ENCODE peak calls at places on chromosomes 6 and 20, in eight cellular contexts. N is fibroblast of lung, T is IMR-90, U is MM.1S, B is cardiac fibroblast, W is DND-41, F is foreskin fibroblast, G is left lung. Z is an unnamed sample.

GRCh38 chr20:59836768-59837167 is 96.7 kb downstream of the SYCP2 start:
- DNase-seq in N (no peak), T (no peak), U (no peak), B (no peak), W (no peak), F (no peak), G (no peak), Z (no peak)

GRCh38 chr20:5002077-5002413 is 735 bp upstream of the SLC23A2 start:
- DNase-seq in N (no peak), T (no peak), U (peak; percentile 27), B (no peak), W (no peak), F (no peak), G (no peak), Z (no peak)

GRCh38 chr6:50264995-50265571 is 215.4 kb upstream of the DEFB112 start:
- DNase-seq in N (peak; percentile 38), T (no peak), U (peak; percentile 36), B (no peak), W (no peak), F (peak; percentile 3), G (no peak), Z (no peak)

GRCh38 chr6:56346958-56347357 is 99.6 kb upstream of the COL21A1 start:
- DNase-seq in N (no peak), T (no peak), U (no peak), B (no peak), W (no peak), F (peak; percentile 16), G (no peak), Z (no peak)

GRCh38 chr6:51663525-51663924 is 423.9 kb downstream of the PKHD1 start:
- DNase-seq in N (no peak), T (no peak), U (no peak), B (no peak), W (no peak), F (no peak), G (no peak), Z (no peak)

GRCh38 chr6:22106445-22106844 is 190.4 kb downstream of the PRL start:
- DNase-seq in N (no peak), T (no peak), U (no peak), B (no peak), W (no peak), F (no peak), G (no peak), Z (no peak)

GRCh38 chr6:101758338-101758737 is 364.8 kb downstream of the GRIK2 start:
- DNase-seq in N (no peak), T (no peak), U (no peak), B (no peak), W (no peak), F (peak; percentile 18), G (no peak), Z (no peak)

GRCh38 chr20:10897341-10897740 is 223.5 kb upstream of the JAG1 start:
- DNase-seq in N (no peak), T (no peak), U (no peak), B (no peak), W (no peak), F (no peak), G (no peak), Z (no peak)

GRCh38 chr6:126720326-126720725 is 380.4 kb downstream of the CENPW start:
- DNase-seq in N (peak; percentile 68), T (peak; percentile 52), U (peak; percentile 54), B (no peak), W (no peak), F (peak; percentile 48), G (no peak), Z (no peak)

GRCh38 chr20:6265204-6265904 is 142.5 kb upstream of the FERMT1 start:
- DNase-seq in N (peak; percentile 89), T (peak; percentile 73), U (peak; percentile 76), B (peak; percentile 86), W (no peak), F (peak; percentile 35), G (no peak), Z (no peak)

GRCh38 chr20:41248371-41249024 is 69.0 kb downstream of the ZHX3 start:
- DNase-seq in N (peak; percentile 97), T (no peak), U (no peak), B (peak; percentile 97), W (no peak), F (peak; percentile 94), G (no peak), Z (no peak)

GRCh38 chr6:130558131-130558530 is 192.3 kb downstream of the TMEM200A start:
- DNase-seq in N (peak; percentile 21), T (no peak), U (no peak), B (no peak), W (no peak), F (no peak), G (no peak), Z (no peak)

GRCh38 chr6:87279051-87279595 is 43.3 kb upstream of the SMIM8 start:
- DNase-seq in N (no peak), T (no peak), U (no peak), B (no peak), W (no peak), F (no peak), G (no peak), Z (no peak)

GRCh38 chr6:87281426-87281825 is 41.0 kb upstream of the SMIM8 start:
- DNase-seq in N (no peak), T (no peak), U (no peak), B (peak; percentile 7), W (no peak), F (no peak), G (no peak), Z (no peak)

GRCh38 chr6:87276624-87277023 is 45.8 kb upstream of the SMIM8 start:
- DNase-seq in N (no peak), T (no peak), U (no peak), B (no peak), W (no peak), F (no peak), G (no peak), Z (no peak)

GRCh38 chr6:87274660-87275273 is 47.6 kb upstream of the SMIM8 start:
- DNase-seq in N (peak; percentile 55), T (peak; percentile 82), U (no peak), B (peak; percentile 73), W (no peak), F (peak; percentile 75), G (no peak), Z (no peak)

GRCh38 chr6:87277123-87277522 is 45.3 kb upstream of the SMIM8 start:
- DNase-seq in N (peak; percentile 31), T (peak; percentile 15), U (no peak), B (peak; percentile 24), W (no peak), F (no peak), G (no peak), Z (no peak)
- TF ChIP-seq CTCF in N (no peak), T (peak; percentile 16), U (peak; percentile 14), B (no peak), W (peak; percentile 51), F (no peak), G (no peak), Z (no peak)

GRCh38 chr6:139600919-139601470 is 226.5 kb upstream of the CITED2 start:
- DNase-seq in N (no peak), T (no peak), U (peak; percentile 21), B (no peak), W (no peak), F (no peak), G (no peak), Z (no peak)
- TF ChIP-seq CTCF in N (no peak), T (no peak), U (no peak), B (no peak), W (no peak), F (no peak), G (no peak), Z (no peak)

DNA sequence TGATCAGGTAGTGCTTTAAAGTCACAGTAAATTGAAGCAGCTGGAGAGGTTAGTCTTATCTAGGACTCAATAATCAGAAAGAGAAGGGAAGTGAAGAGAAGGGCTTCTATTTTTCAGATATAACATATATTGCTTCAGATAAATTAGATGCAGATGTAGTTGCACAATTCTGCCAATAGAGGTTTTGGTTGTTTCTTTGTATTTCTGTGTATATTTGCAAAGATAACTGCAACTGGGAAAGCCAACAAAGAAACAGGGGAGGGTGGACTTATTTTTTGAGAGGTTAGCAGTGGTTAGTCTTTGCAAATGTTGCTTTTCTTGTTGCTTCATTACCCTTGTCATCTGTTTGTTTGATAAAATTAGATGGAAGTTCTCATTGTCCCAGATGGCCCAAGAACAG is 106.6 kb downstream of the ADGRG6 start:
- DNase-seq in N (no peak), T (no peak), U (no peak), B (no peak), W (no peak), F (peak; percentile 57), G (no peak), Z (no peak)
- TF ChIP-seq CTCF in N (peak; percentile 22), T (no peak), U (no peak), B (peak; percentile 34), W (no peak), F (no peak), G (no peak), Z (no peak)

GRCh38 chr6:35624341-35625070 is 64.2 kb downstream of the FKBP5 start:
- DNase-seq in N (peak; percentile 44), T (peak; percentile 27), U (peak; percentile 24), B (peak; percentile 34), W (no peak), F (peak; percentile 49), G (no peak), Z (no peak)
- TF ChIP-seq CTCF in N (peak; percentile 34), T (peak; percentile 40), U (peak; percentile 29), B (peak; percentile 22), W (peak; percentile 50), F (peak; percentile 36), G (no peak), Z (peak; percentile 41)

GRCh38 chr6:159169193-159169555 is at the start of gene FNDC1:
- DNase-seq in N (no peak), T (no peak), U (no peak), B (peak; percentile 21), W (no peak), F (peak; percentile 60), G (no peak), Z (no peak)
- TF ChIP-seq CTCF in N (no peak), T (peak; percentile 44), U (no peak), B (no peak), W (no peak), F (no peak), G (peak; percentile 6), Z (no peak)